ENCODE peak calls at places on chromosomes 11 and 22, in four cellular contexts. Q, M, W and E are unnamed samples.
A peak's percentile ranks its signal among the peaks of the same experiment; 100 is the strongest.

GRCh38 chr11:33808228-33808828 is 34.0 kb upstream of the FBXO3 start:
- DNase-seq in Q (peak; percentile 79), M (peak; percentile 81), W (peak; percentile 55), E (peak; percentile 83)

GRCh38 chr11:94649254-94649653 is 82.1 kb downstream of the PIWIL4 start:
- DNase-seq in Q (no peak), M (no peak), W (no peak), E (no peak)

GRCh38 chr22:27880778-27881394 is 38.2 kb downstream of the PITPNB start:
- DNase-seq in Q (no peak), M (peak; percentile 86), W (peak; percentile 25), E (peak; percentile 85)

GRCh38 chr22:28074526-28074925 is 155.5 kb upstream of the PITPNB start:
- DNase-seq in Q (no peak), M (no peak), W (no peak), E (no peak)

GRCh38 chr11:44622190-44622650 is 56.8 kb downstream of the CD82 start:
- DNase-seq in Q (no peak), M (no peak), W (no peak), E (no peak)

GRCh38 chr11:64998690-64999431 is 2.1 kb upstream of the BATF2 start:
- DNase-seq in Q (no peak), M (no peak), W (no peak), E (no peak)

GRCh38 chr22:40418366-40419201 is 48.2 kb downstream of the SGSM3 start:
- DNase-seq in Q (no peak), M (peak; percentile 56), W (no peak), E (no peak)

GRCh38 chr11:107259826-107260225 is 197.8 kb downstream of the CWF19L2 start:
- DNase-seq in Q (no peak), M (no peak), W (no peak), E (no peak)

GRCh38 chr11:106218096-106218495 is 140.6 kb downstream of the AASDHPPT start:
- DNase-seq in Q (no peak), M (no peak), W (no peak), E (no peak)

GRCh38 chr11:76152741-76153608 is 53.3 kb downstream of the WNT11 start:
- DNase-seq in Q (no peak), M (no peak), W (no peak), E (no peak)

GRCh38 chr11:133552938-133553337 is 20.6 kb upstream of the OPCML start:
- DNase-seq in Q (no peak), M (no peak), W (no peak), E (no peak)

GRCh38 chr22:46750861-46751260 is 11.6 kb upstream of the TBC1D22A start:
- DNase-seq in Q (no peak), M (no peak), W (no peak), E (no peak)

GRCh38 chr11:76233936-76234703 is 27.8 kb upstream of the WNT11 start:
- DNase-seq in Q (peak; percentile 53), M (no peak), W (no peak), E (peak; percentile 9)

GRCh38 chr11:120037111-120037510 is 100.8 kb downstream of the TRIM29 start:
- DNase-seq in Q (no peak), M (no peak), W (no peak), E (no peak)

GRCh38 chr22:43337385-43337784 is 5.8 kb downstream of the SCUBE1 start:
- DNase-seq in Q (no peak), M (no peak), W (no peak), E (no peak)

GRCh38 chr11:64715756-64716470 is 7.1 kb downstream of the NRXN2 start:
- DNase-seq in Q (no peak), M (no peak), W (no peak), E (no peak)

GRCh38 chr11:130588471-130588870 is 140.0 kb downstream of the ADAMTS15 start:
- DNase-seq in Q (no peak), M (no peak), W (no peak), E (no peak)
- H3K9ac ChIP-seq in Q (no peak overlapping the region), M (no peak overlapping the region), W (no peak overlapping the region), E (no peak overlapping the region)

GRCh38 chr22:24376002-24376401 is 51.4 kb upstream of the ADORA2A start:
- DNase-seq in Q (no peak), M (no peak), W (no peak), E (no peak)

GRCh38 chr22:24380220-24381218 is 46.9 kb upstream of the ADORA2A start:
- DNase-seq in Q (no peak), M (no peak), W (no peak), E (no peak)

GRCh38 chr22:24379536-24379935 is 47.9 kb upstream of the ADORA2A start:
- DNase-seq in Q (no peak), M (peak; percentile 56), W (no peak), E (peak; percentile 74)

DNA sequence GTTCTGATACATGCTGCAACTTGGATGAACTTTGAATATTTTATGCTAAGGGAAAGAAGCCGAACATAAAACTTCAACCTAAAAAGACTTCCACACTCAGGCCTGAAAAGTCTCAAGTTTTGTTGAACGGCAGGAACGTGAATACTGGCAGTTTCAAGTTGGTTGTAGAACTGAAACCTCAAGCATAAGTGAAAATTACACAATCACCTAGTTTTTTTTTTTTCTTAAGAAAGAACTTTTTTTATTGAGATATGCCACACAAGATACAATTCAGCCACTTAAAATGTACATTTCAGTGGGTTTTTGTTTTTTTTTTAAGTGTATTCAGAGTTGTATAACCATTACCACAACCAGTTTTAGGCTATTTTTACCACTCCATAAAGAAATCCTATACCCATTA is 50.8 kb upstream of the ADORA2A start:
- DNase-seq in Q (no peak), M (no peak), W (no peak), E (no peak)
- H3K9me1 ChIP-seq in Q (no peaks in the 10 kb centered on the region), M (peaks cover 2% of the 10 kb centered on the region), W (no peaks in the 10 kb centered on the region), E (no peaks in the 10 kb centered on the region)

GRCh38 chr11:115941044-115941443 is 436.8 kb upstream of the CADM1 start:
- DNase-seq in Q (no peak), M (no peak), W (no peak), E (no peak)

GRCh38 chr11:115941481-115941993 is 437.3 kb upstream of the CADM1 start:
- DNase-seq in Q (peak; percentile 20), M (peak; percentile 97), W (peak; percentile 26), E (no peak)

GRCh38 chr11:115939726-115940421 is 435.7 kb upstream of the CADM1 start:
- DNase-seq in Q (no peak), M (no peak), W (no peak), E (no peak)

GRCh38 chr11:115944596-115944995 is 440.4 kb upstream of the CADM1 start:
- DNase-seq in Q (no peak), M (no peak), W (no peak), E (no peak)

DNA sequence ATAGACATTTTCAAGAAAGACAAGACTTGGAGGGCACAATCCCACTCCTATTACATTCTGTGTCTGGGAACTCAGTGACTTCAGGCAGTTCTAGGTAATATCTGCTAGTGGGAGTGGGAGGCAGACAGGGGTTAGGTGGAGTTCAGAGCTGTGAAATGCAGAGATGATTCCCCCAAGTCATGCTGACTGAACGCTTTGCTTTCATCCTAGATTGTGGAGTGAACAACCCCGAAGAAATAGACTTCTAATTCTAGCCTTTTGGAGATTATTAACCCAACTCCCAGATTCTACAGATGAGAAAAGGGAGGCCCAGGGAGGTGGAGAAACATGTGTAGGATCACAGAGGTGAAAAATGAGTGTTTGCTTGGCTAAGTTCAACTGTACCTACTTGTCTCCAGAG is 437.8 kb upstream of the CADM1 start:
- DNase-seq in Q (no peak), M (no peak), W (no peak), E (no peak)
- H3K9ac ChIP-seq in Q (no peak overlapping the region), M (no peak overlapping the region), W (peak overlapping the region; percentile 19), E (no peak overlapping the region)

DNA sequence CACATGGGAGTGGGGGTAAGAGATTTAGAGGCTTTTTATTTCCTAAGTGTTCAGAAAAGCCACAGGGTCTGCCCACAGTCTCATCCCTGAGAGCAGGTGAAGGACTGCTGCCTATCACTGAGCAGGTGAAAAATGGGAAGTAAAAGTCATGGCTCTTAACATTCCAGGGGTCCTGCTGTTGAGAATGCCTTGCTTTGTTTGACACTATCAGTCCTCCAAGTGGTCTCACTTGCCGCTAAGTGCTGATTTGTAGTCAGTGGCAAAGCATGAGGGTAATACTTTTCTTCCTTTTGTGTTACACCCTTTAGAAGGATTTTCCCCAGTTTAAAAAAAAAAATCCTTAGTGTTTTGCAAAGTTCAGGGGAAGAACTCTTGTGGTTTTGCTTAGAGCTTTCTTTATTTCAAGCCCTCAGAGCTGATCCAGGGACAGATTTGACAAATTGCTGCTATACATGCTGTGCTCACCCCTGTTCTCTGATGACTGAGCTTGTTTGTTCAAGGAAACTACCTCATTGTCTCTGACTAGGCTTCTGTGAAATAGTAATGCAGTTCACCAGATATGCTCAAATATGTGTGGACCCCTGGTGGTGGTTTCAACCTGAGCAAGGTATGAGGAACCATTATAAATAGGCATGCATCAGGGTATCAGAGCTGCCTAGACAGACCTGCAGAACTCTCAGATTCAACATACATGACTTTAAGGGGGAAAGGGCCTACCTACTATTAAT is 141.0 kb downstream of the ARHGAP42 start:
- DNase-seq in Q (no peak), M (peak; percentile 84), W (no peak), E (peak; percentile 70)
- H3K9me1 ChIP-seq in Q (no peaks in the 10 kb centered on the region), M (peaks cover 6% of the 10 kb centered on the region), W (no peaks in the 10 kb centered on the region), E (no peaks in the 10 kb centered on the region)

GRCh38 chr11:57214087-57214395 is 23.0 kb downstream of the APLNR start:
- DNase-seq in Q (no peak), M (peak; percentile 48), W (no peak), E (no peak)
- H3K9ac ChIP-seq in Q (no peak overlapping the region), M (peak overlapping the region; percentile 5), W (no peak overlapping the region), E (no peak overlapping the region)

GRCh38 chr11:61350803-61351202 is 10.9 kb downstream of the CYB561A3 start:
- DNase-seq in Q (no peak), M (no peak), W (no peak), E (no peak)
- H3K9me1 ChIP-seq in Q (peaks cover 3% of the 10 kb centered on the region), M (peaks cover 5% of the 10 kb centered on the region), W (peaks cover 2% of the 10 kb centered on the region), E (no peaks in the 10 kb centered on the region)

GRCh38 chr22:45246060-45246985 is 5.6 kb upstream of the KIAA0930 start:
- DNase-seq in Q (no peak), M (peak; percentile 99), W (peak; percentile 90), E (peak; percentile 91)
- H3K9ac ChIP-seq in Q (no peak overlapping the region), M (no peak overlapping the region), W (peak overlapping the region; percentile 75), E (peak overlapping the region; percentile 8)

GRCh38 chr11:60056349-60056969 is at the start of gene MS4A3:
- DNase-seq in Q (peak; percentile 20), M (no peak), W (no peak), E (no peak)
- H3K9me1 ChIP-seq in Q (no peaks in the 10 kb centered on the region), M (no peaks in the 10 kb centered on the region), W (no peaks in the 10 kb centered on the region), E (no peaks in the 10 kb centered on the region)

DNA sequence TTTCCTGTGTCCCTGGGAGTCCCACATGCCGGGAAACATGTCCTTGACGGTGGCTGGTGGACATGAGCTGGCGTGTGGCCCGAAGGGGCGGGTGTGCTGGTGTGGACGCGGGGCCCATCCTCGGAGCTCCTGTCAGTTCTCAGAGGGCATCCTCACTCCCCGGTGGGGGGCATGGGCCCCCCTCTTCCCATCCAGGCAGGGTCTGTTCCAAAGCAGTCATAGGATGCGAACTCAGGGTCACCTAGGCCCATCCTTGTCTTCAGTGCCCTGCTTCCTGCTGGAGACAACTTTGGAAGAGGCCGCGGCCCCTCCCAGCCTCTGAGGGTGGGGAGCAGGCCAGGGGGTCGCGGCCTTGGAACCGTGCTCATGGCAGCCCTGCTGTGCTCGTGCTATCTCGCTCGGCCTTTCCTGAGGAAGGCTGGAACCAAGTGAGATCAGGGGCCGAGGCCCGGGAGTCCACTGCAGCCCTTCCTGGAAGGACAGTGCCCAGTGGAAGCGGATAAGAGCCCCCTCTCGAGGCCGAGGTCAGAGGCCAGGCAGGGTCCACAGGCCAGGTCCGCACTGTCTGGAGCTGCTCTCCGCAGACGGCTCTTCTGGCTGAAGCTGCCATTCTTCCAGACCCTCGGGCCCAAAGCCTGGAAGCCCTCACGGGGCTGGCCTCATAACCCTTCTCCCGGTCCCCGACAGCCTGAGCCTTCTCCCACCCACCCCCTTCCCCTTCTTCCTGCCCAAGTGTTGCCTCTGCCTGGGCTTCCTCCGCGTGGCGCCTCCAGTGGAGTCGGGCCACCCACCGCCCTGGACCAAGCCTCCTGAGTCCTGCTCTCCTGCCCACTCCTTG is 8.7 kb downstream of the GRK2 start:
- DNase-seq in Q (no peak), M (no peak), W (no peak), E (no peak)
- H3K9ac ChIP-seq in Q (no peak overlapping the region), M (no peak overlapping the region), W (no peak overlapping the region), E (no peak overlapping the region)